ENCODE peak calls at places on chromosomes 1 and 21, in five cellular contexts. W is HTR-8/SVneo; K is NCI-H1105; E is stimulated activated CD4-positive, alpha-beta T cell treated with anti-CD3 and anti-CD28 coated beads, Interleukin-15, amount 100 ng/mL, for 48 hours; L is right atrium auricular region. Q is an unnamed sample.
A peak's percentile ranks its signal among the peaks of the same experiment; 100 is the strongest.

GRCh38 chr1:47708658-47709301 is 270.9 kb downstream of the FOXD2 start:
- DNase-seq in W (no peak), E (no peak), K (peak; percentile 28), L (no peak), Q (no peak)

GRCh38 chr1:54379481-54380284 is 26.5 kb downstream of the SSBP3 start:
- DNase-seq in K (no peak), L (no peak), E (no peak), W (no peak), Q (no peak)

GRCh38 chr1:180966744-180967536 is 54.2 kb downstream of the KIAA1614 start:
- DNase-seq in L (no peak), W (no peak), E (no peak), K (no peak), Q (no peak)

GRCh38 chr1:163870666-163871065 is 548.9 kb downstream of the NUF2 start:
- DNase-seq in E (no peak), W (no peak), K (no peak), L (no peak), Q (no peak)

GRCh38 chr1:224432672-224433040 is 1.9 kb downstream of the WDR26 start:
- DNase-seq in W (no peak), K (no peak), L (no peak), E (no peak), Q (no peak)

GRCh38 chr21:27171704-27172103 is 204.8 kb upstream of the ADAMTS5 start:
- DNase-seq in E (no peak), L (no peak), K (no peak), W (no peak), Q (no peak)

GRCh38 chr1:36576677-36577076 is 94.0 kb upstream of the CSF3R start:
- DNase-seq in W (no peak), L (no peak), E (no peak), K (no peak), Q (no peak)

GRCh38 chr1:8121261-8122159 is 95.4 kb upstream of the ERRFI1 start:
- DNase-seq in W (peak; percentile 61), E (no peak), K (no peak), L (peak; percentile 74), Q (no peak)

GRCh38 chr1:905071-905749 is 18.5 kb upstream of the SAMD11 start:
- DNase-seq in L (peak; percentile 80), K (peak; percentile 48), E (no peak), W (no peak), Q (no peak)

GRCh38 chr21:15415541-15416261 is 314.1 kb upstream of the USP25 start:
- DNase-seq in W (no peak), E (no peak), K (no peak), L (no peak), Q (no peak)

GRCh38 chr1:23799570-23800395 is 771 bp downstream of the GALE start:
- DNase-seq in L (no peak), W (peak; percentile 90), K (no peak), E (no peak), Q (peak; percentile 56)

GRCh38 chr1:218363141-218363540 is 18.0 kb downstream of the TGFB2 start:
- DNase-seq in L (no peak), W (no peak), E (no peak), K (no peak), Q (no peak)

GRCh38 chr1:43493661-43494450 is 36.8 kb upstream of the PTPRF start:
- DNase-seq in L (no peak), W (no peak), K (no peak), E (no peak), Q (no peak)

GRCh38 chr1:77639056-77639455 is 43.4 kb downstream of the ZZZ3 start:
- DNase-seq in E (no peak), K (no peak), L (no peak), W (peak; percentile 22), Q (no peak)

GRCh38 chr1:48109390-48110009 is 112.3 kb upstream of the TRABD2B start:
- DNase-seq in E (no peak), W (peak; percentile 14), L (no peak), K (peak; percentile 62), Q (no peak)

GRCh38 chr1:167905671-167906070 is 8.3 kb downstream of the ADCY10 start:
- DNase-seq in E (no peak), W (no peak), K (no peak), L (no peak), Q (no peak)

GRCh38 chr1:210347112-210347511 is 18.4 kb downstream of the HHAT start:
- DNase-seq in L (no peak), K (no peak), W (no peak), E (no peak), Q (peak; percentile 33)

GRCh38 chr1:224623743-224624333 is 7.7 kb downstream of the CNIH3 start:
- DNase-seq in L (no peak), W (peak; percentile 88), K (no peak), E (peak; percentile 57), Q (peak; percentile 67)

GRCh38 chr1:84665703-84666317 is 24.5 kb downstream of the SSX2IP start:
- DNase-seq in K (no peak), L (no peak), E (no peak), W (no peak), Q (no peak)

Q was measured in activated naive CD8-positive, alpha-beta T cell treated with anti-CD3 and anti-CD28 coated beads, Interleukin-2, amount 50 U/mL, for 24 hours.